ENCODE peak calls at places on chromosomes 16 and 17, in nine cellular contexts. X is psoas muscle, H is cardiac muscle cell, I is kidney, Q is IMR-90, R is prostate gland, C is ascending aorta, D is tibial artery, K is astrocyte. E is an unnamed sample.

GRCh38 chr17:13135496-13135895 is 117.7 kb upstream of the ELAC2 start:
- DNase-seq in R (no peak), H (no peak), C (no peak), X (no peak), D (no peak), Q (no peak), I (no peak), K (no peak), E (no peak)

GRCh38 chr16:23434380-23434779 is 18.6 kb downstream of the COG7 start:
- DNase-seq in Q (peak), I (no peak), R (peak), H (peak), D (no peak), K (peak), X (no peak), C (no peak), E (peak)

GRCh38 chr17:13587487-13588338 is 14.0 kb downstream of the HS3ST3A1 start:
- DNase-seq in Q (peak), R (no peak), I (no peak), D (no peak), K (peak), X (no peak), H (no peak), C (no peak), E (no peak)

GRCh38 chr16:87366288-87366687 is 17.3 kb downstream of the FBXO31 start:
- DNase-seq in X (peak), I (no peak), K (no peak), Q (no peak), D (no peak), R (no peak), C (no peak), H (no peak), E (no peak)

GRCh38 chr17:45310380-45311324 is 6.2 kb downstream of the MAP3K14 start:
- DNase-seq in R (no peak), D (no peak), H (peak), Q (no peak), X (peak), I (no peak), K (no peak), C (no peak), E (peak)

GRCh38 chr17:39002991-39003715 is 36.0 kb upstream of the FBXO47 start:
- DNase-seq in X (peak), Q (no peak), K (peak), I (peak), D (peak), R (peak), H (peak), C (peak), E (no peak)

GRCh38 chr16:53848277-53848942 is 144.5 kb downstream of the FTO start:
- DNase-seq in K (no peak), I (no peak), R (no peak), D (no peak), H (no peak), X (no peak), C (no peak), Q (no peak), E (no peak)

GRCh38 chr16:46929378-46930332 is 43.8 kb downstream of the DNAJA2 start:
- DNase-seq in R (peak), X (peak), H (peak), C (no peak), I (peak), Q (peak), K (peak), D (no peak), E (no peak)

GRCh38 chr16:84658690-84659089 is 10.4 kb downstream of the KLHL36 start:
- DNase-seq in K (no peak), Q (no peak), H (no peak), I (peak), X (no peak), D (no peak), R (no peak), C (no peak), E (no peak)

GRCh38 chr16:89093602-89094251 is at the start of gene ACSF3:
- DNase-seq in C (peak), H (peak), Q (peak), X (peak), D (peak), K (peak), I (peak), R (peak), E (no peak)

GRCh38 chr16:30741461-30741914 is 6.7 kb upstream of the PHKG2 start:
- DNase-seq in C (no peak), R (peak), I (peak), Q (peak), X (no peak), K (peak), H (peak), D (peak), E (peak)

GRCh38 chr17:43723697-43724359 is 34.8 kb downstream of the SOST start:
- DNase-seq in K (peak), H (peak), R (no peak), Q (peak), C (peak), X (peak), D (peak), I (peak), E (no peak)

GRCh38 chr17:42387663-42388380 is 420 bp downstream of the STAT3 start:
- DNase-seq in Q (no peak), X (peak), I (peak), C (peak), D (peak), R (peak), H (peak), K (no peak), E (no peak)

GRCh38 chr17:1323336-1323735 is 43.9 kb downstream of the TRARG1 start:
- DNase-seq in I (no peak), Q (no peak), D (no peak), C (no peak), H (peak), R (no peak), X (no peak), K (no peak), E (no peak)

GRCh38 chr17:61400058-61400785 is 579 bp downstream of the TBX2 start:
- DNase-seq in C (peak), D (peak), R (no peak), H (peak), I (peak), K (peak), X (no peak), Q (peak), E (no peak)

GRCh38 chr17:79255046-79255445 is 180.4 kb downstream of the ENGASE start:
- DNase-seq in H (no peak), C (no peak), R (no peak), K (no peak), X (no peak), Q (no peak), D (no peak), I (no peak), E (no peak)

GRCh38 chr16:3513892-3514600 is 13.2 kb downstream of the CLUAP1 start:
- DNase-seq in D (peak), Q (peak), R (no peak), H (no peak), X (no peak), I (no peak), C (no peak), K (no peak), E (no peak)

GRCh38 chr16:3518292-3518982 is 17.6 kb downstream of the CLUAP1 start:
- DNase-seq in C (no peak), Q (no peak), D (no peak), X (no peak), K (no peak), I (no peak), H (no peak), R (no peak), E (no peak)

GRCh38 chr16:3518983-3519343 is 18.2 kb downstream of the CLUAP1 start:
- DNase-seq in R (no peak), D (peak), Q (no peak), I (no peak), H (no peak), C (no peak), X (no peak), K (no peak), E (no peak)

GRCh38 chr16:3514621-3515020 is 13.8 kb downstream of the CLUAP1 start:
- DNase-seq in I (no peak), X (no peak), Q (peak), K (peak), C (no peak), R (no peak), H (peak), D (no peak), E (no peak)

GRCh38 chr16:3515897-3516296 is 15.1 kb downstream of the CLUAP1 start:
- DNase-seq in R (no peak), C (no peak), I (no peak), H (no peak), X (no peak), Q (no peak), K (no peak), D (no peak), E (no peak)
- H3K4me3 ChIP-seq in R (no peak), C (no peak), I (no peak), H (no peak), X (no peak), Q (no peak), K (no peak), D (no peak), E (no peak)

GRCh38 chr17:75549246-75550138 is 24.0 kb downstream of the LLGL2 start:
- DNase-seq in H (no peak), R (peak), K (no peak), Q (no peak), C (no peak), D (no peak), I (peak), X (no peak), E (peak)
- H3K4me3 ChIP-seq in H (no peak), R (peak), K (no peak), Q (no peak), C (no peak), D (no peak), I (no peak), X (no peak), E (peak)

GRCh38 chr17:59804910-59805381 is 87.8 kb downstream of the TUBD1 start:
- DNase-seq in R (no peak), I (no peak), Q (no peak), X (no peak), D (no peak), H (peak), K (no peak), C (no peak), E (no peak)
- H3K4me3 ChIP-seq in R (no peak), I (no peak), Q (peak), X (peak), D (peak), H (no peak), K (no peak), C (peak), E (no peak)

DNA sequence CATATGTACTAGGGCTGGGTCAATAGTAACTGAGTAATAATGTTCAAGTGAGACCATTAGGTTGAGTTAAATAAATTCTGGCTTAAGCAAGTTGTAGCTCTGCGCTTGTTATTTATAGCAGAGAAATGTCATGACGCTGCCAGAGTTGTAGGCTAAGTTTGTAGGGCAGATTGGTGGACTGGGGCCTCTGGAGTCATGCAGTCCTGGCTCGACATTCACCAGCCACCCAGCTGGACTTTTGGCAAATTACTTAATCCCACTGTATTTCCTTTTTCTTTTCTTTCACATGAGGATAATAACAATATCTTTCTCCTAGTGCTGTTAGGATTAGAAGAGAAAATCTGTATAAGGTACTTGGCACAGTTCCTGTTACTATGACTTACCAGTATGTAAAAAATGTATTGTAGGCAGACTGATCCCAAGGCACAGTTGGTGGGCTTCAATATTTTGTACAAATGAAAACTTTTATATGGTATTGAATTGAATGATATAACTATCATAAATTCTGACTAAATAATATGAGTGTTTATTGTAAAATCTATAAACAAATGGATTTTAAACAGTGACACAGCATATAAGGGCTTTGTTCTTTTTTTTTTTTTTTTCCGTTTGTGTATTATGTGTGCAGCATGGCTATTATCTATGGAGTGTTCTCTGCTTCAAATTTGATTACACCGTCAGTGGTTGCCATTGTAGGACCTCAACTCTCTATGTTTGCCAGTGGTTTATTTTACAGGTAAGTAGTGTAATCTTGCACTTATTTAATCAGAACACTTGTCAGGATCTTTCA is 2.6 kb downstream of the MFSD11 start:
- DNase-seq in D (no peak), H (peak), I (no peak), Q (peak), X (no peak), C (peak), R (no peak), K (no peak), E (no peak)
- H3K4me3 ChIP-seq in D (no peak), H (peak), I (no peak), Q (no peak), X (peak), C (no peak), R (no peak), K (no peak), E (no peak)

DNA sequence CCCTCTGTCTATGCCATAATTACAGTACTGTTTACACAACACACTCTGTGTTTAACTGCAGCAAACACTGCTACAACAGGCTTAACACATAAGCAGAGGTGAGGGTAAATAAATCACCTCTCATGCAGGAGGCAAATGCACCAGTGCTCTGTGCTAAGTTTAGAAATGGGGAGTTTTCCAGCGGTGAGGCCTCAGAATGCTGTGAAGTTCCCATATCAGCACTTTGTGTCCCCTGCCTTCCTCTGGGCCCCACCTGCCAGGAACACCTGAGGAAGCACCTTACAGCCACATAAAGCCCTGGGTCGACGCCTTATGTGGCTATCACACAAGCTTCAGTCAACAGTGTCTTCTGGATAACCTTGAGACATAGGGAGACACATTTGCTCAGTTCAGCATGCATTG is 304.5 kb downstream of the HAPSTR1 start:
- DNase-seq in R (no peak), K (no peak), Q (no peak), C (no peak), D (no peak), I (no peak), X (no peak), H (no peak), E (no peak)
- H3K4me3 ChIP-seq in R (no peak), K (no peak), Q (no peak), C (no peak), D (no peak), I (no peak), X (no peak), H (no peak), E (no peak)

GRCh38 chr17:66830451-66830850 is 4.5 kb upstream of the CACNG5 start:
- DNase-seq in R (no peak), H (no peak), C (no peak), X (no peak), K (no peak), Q (no peak), D (peak), I (no peak), E (no peak)
- H3K4me3 ChIP-seq in R (no peak), H (no peak), C (no peak), X (no peak), K (no peak), Q (no peak), D (no peak), I (no peak), E (no peak)

GRCh38 chr17:60141111-60142018 is 8.4 kb upstream of the CA4 start:
- DNase-seq in I (peak), D (no peak), Q (peak), X (peak), H (peak), C (no peak), K (no peak), R (no peak), E (no peak)
- H3K4me3 ChIP-seq in I (no peak), D (no peak), Q (no peak), X (no peak), H (no peak), C (peak), K (no peak), R (no peak), E (no peak)

DNA sequence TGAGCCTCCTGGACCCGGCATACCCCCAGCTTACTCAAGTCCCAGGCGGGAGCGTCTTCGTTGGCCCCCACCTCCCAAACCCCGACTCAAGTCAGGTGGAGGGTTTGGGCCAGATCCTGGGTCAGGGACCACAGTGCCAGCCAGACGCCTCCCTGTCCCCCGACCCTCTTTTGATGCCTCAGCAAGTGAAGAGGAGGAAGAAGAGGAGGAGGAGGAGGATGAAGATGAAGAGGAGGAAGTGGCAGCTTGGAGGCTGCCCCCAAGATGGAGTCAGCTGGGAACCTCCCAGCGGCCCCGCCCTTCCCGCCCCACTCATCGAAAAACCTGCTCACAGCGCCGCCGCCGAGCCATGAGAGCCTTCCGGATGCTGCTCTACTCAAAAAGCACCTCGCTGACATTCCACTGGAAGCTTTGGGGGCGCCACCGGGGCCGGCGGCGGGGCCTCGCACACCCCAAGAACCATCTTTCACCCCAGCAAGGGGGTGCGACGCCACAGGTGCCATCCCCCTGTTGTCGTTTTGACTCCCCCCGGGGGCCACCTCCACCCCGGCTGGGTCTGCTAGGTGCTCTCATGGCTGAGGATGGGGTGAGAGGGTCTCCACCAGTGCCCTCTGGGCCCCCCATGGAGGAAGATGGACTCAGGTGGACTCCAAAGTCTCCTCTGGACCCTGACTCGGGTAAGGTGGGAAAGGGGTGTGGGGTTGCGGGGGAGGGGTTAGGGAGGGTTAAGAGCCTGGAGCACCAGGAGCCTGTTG is 1.6 kb downstream of the SENP3 start:
- DNase-seq in Q (no peak), X (no peak), C (no peak), I (no peak), R (no peak), D (no peak), H (no peak), K (no peak), E (no peak)
- H3K4me3 ChIP-seq in Q (no peak), X (peak), C (no peak), I (peak), R (peak), D (no peak), H (peak), K (peak), E (peak)

DNA sequence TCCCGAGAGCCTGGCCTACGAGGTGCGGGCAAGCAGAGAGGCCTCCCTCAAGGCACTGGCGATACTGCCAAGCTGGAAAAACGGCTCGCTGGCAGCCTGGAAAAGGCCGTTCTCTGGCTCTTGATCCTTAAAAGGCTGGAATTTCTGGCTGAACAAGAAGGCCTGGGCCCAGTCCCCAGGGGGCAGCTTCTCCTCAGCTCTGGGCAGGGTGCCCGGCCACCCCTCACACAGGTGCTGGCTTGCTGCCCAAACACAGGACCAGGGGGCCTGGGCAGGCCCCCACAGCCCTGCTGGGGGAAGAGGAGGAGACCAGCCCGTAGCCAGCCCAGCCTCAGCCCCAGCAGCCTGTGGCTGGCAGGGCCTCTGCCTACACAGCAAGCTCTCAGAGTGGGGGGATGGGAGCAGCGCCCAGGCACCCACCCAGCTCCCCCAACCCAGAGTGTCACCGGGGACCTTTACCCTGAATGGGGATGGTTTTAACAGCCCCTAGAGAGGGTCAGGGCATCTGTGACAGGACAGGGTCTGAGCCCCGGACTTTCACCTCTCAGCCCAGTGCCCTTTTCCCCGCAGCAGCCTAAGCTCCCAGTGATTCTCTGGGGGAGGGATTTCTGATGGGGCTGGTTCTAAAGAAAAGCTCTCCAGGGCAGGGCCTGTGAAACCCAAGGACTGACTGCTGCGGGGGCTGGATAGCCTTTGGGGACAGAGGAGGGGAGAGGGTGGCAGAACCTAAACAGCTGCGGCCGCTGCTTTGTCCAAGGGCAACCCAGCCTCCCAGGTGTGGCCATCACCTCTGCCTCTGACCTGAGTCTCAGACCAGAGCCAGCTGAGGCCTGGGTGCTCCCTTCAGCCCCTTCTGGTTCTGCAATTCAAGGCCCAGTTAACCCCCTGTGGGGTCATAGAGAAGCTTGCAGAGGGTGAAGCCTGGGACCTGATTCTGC is 38.6 kb upstream of the TOB1 start:
- DNase-seq in K (no peak), I (peak), R (peak), H (peak), D (peak), C (peak), X (peak), Q (no peak), E (peak)
- H3K4me3 ChIP-seq in K (no peak), I (no peak), R (no peak), H (no peak), D (no peak), C (no peak), X (peak), Q (no peak), E (no peak)

DNA sequence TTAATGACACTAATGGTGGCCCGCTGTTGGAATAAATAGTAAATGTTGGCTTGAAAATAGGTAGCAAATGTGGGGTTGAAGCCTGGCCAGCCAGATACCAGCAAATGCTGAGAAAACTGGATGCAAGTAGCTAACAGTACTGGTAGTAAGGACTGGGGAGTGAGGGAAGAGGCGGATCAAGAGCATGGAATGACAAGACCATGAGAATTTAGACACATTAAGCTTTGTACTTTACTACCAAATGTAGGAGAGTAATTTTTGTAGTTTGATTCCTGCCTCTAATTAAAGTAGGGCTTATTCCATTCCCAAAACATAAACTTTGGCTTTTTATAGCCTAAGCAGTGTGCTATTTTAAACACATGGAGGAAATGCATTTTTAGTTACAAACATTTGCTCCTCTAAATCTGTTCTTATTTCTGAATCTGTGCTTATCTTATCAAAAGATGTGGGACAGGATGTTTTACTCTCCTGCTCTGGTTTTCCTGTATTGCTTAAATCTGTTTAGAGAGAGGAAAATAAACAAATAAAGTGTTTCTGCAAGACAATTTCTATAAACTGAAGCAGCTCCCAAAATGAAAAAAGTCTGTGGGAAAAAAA is 44.1 kb downstream of the CFDP1 start:
- DNase-seq in D (no peak), C (no peak), R (no peak), Q (peak), K (no peak), I (no peak), H (no peak), X (no peak), E (no peak)
- H3K4me3 ChIP-seq in D (no peak), C (no peak), R (no peak), Q (no peak), K (no peak), I (no peak), H (no peak), X (no peak), E (no peak)